ENCODE peak calls at places on chromosomes 11 and 22, in nine cellular contexts. One of them, this sample, is unnamed.

GRCh38 chr11:128039140-128040021 is 548.0 kb downstream of the ETS1 start:
- DNase-seq in AG04450: no peak
- DNase-seq in cardiac muscle cell: no peak
- DNase-seq in lower leg skin: peak; percentile 91
- DNase-seq in GM12865: peak; percentile 64
- DNase-seq in MCF 10A: peak; percentile 94
- DNase-seq in astrocyte of the spinal cord: peak; percentile 90
- DNase-seq in psoas muscle: peak; percentile 52
- DNase-seq in progenitor cell of endocrine pancreas: no peak
- DNase-seq in this sample: no peak

GRCh38 chr22:31289335-31289734 is 3.0 kb downstream of the PIK3IP1 start:
- DNase-seq in AG04450: no peak
- DNase-seq in cardiac muscle cell: no peak
- DNase-seq in lower leg skin: peak; percentile 84
- DNase-seq in GM12865: no peak
- DNase-seq in MCF 10A: no peak
- DNase-seq in astrocyte of the spinal cord: no peak
- DNase-seq in psoas muscle: no peak
- DNase-seq in progenitor cell of endocrine pancreas: no peak
- DNase-seq in this sample: no peak

GRCh38 chr11:126646701-126647209 is 291.3 kb downstream of the ST3GAL4 start:
- DNase-seq in AG04450: no peak
- DNase-seq in cardiac muscle cell: no peak
- DNase-seq in lower leg skin: no peak
- DNase-seq in GM12865: no peak
- DNase-seq in MCF 10A: peak; percentile 62
- DNase-seq in astrocyte of the spinal cord: peak; percentile 31
- DNase-seq in psoas muscle: no peak
- DNase-seq in progenitor cell of endocrine pancreas: no peak
- DNase-seq in this sample: no peak

GRCh38 chr11:49851971-49852389 is 100.2 kb upstream of the OR4C13 start:
- DNase-seq in AG04450: no peak
- DNase-seq in cardiac muscle cell: no peak
- DNase-seq in lower leg skin: no peak
- DNase-seq in GM12865: no peak
- DNase-seq in MCF 10A: no peak
- DNase-seq in astrocyte of the spinal cord: no peak
- DNase-seq in psoas muscle: no peak
- DNase-seq in progenitor cell of endocrine pancreas: no peak
- DNase-seq in this sample: no peak

GRCh38 chr22:37842015-37842793 is 1.9 kb downstream of the ANKRD54 start:
- DNase-seq in AG04450: no peak
- DNase-seq in cardiac muscle cell: no peak
- DNase-seq in lower leg skin: no peak
- DNase-seq in GM12865: no peak
- DNase-seq in MCF 10A: no peak
- DNase-seq in astrocyte of the spinal cord: no peak
- DNase-seq in psoas muscle: no peak
- DNase-seq in progenitor cell of endocrine pancreas: no peak
- DNase-seq in this sample: no peak

GRCh38 chr11:118438314-118438931 is 2.1 kb downstream of the KMT2A start:
- DNase-seq in AG04450: peak; percentile 57
- DNase-seq in cardiac muscle cell: peak; percentile 74
- DNase-seq in lower leg skin: peak; percentile 87
- DNase-seq in GM12865: peak; percentile 65
- DNase-seq in MCF 10A: peak; percentile 66
- DNase-seq in astrocyte of the spinal cord: peak; percentile 80
- DNase-seq in psoas muscle: peak; percentile 14
- DNase-seq in progenitor cell of endocrine pancreas: no peak
- DNase-seq in this sample: no peak

GRCh38 chr11:110299006-110299785 is 2.8 kb upstream of the RDX start:
- DNase-seq in AG04450: no peak
- DNase-seq in cardiac muscle cell: no peak
- DNase-seq in lower leg skin: no peak
- DNase-seq in GM12865: no peak
- DNase-seq in MCF 10A: no peak
- DNase-seq in astrocyte of the spinal cord: no peak
- DNase-seq in psoas muscle: no peak
- DNase-seq in progenitor cell of endocrine pancreas: no peak
- DNase-seq in this sample: no peak

GRCh38 chr22:47690166-47690565 is 927.7 kb downstream of the TBC1D22A start:
- DNase-seq in AG04450: no peak
- DNase-seq in cardiac muscle cell: no peak
- DNase-seq in lower leg skin: peak; percentile 49
- DNase-seq in GM12865: no peak
- DNase-seq in MCF 10A: no peak
- DNase-seq in astrocyte of the spinal cord: no peak
- DNase-seq in psoas muscle: no peak
- DNase-seq in progenitor cell of endocrine pancreas: no peak
- DNase-seq in this sample: peak; percentile 37

DNA sequence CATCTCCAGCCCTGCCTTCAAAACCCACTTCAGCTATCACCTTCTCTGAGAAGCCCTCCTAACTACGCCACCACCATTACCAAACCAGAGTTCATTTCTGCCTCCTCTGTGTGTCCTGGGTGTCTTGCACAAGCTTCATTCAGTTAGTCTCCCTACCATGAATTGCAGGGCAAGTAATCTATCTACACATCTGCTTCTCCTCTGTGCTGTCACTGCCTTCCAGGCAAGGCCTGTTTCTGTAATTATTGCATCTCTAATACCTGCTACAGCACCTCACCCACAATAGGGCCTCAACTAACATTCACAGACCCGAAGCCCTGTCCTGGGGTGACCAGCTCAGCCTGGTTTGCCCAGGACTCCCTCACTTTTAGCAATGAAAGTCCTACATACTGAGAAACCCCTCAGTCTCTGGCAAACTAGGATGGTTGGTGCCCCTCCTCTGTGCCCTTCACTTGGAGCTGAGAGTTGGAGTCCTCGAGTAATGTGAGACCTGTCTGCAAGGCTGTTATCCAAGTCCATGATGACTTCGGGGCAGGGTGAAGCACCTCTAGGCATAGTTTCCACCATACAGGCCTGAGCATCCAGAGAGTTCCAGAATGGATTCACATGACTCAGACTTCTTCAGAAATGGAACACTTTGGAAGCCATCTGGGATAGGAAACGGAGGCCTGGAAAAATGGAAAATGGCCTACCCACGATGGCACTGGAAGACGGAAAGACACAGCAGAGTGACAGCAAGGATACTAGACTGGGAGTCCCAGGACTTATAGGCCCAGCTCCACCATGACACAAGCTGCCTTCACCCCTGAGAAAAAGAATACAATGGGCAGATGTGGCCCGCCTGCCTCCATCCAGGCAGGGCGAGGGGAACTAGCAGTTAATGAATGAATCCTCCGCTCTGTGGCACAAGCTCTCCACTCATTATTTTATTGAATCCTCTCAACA is 269.3 kb downstream of the BUD13 start:
- DNase-seq in AG04450: no peak
- DNase-seq in cardiac muscle cell: no peak
- DNase-seq in lower leg skin: peak; percentile 40
- DNase-seq in GM12865: no peak
- DNase-seq in MCF 10A: no peak
- DNase-seq in astrocyte of the spinal cord: no peak
- DNase-seq in psoas muscle: no peak
- DNase-seq in progenitor cell of endocrine pancreas: no peak
- DNase-seq in this sample: peak; percentile 10
- TF ChIP-seq CTCF in AG04450: no peak
- TF ChIP-seq CTCF in cardiac muscle cell: no peak
- TF ChIP-seq CTCF in lower leg skin: no peak
- TF ChIP-seq CTCF in GM12865: no peak
- TF ChIP-seq CTCF in MCF 10A: no peak
- TF ChIP-seq CTCF in astrocyte of the spinal cord: no peak
- TF ChIP-seq CTCF in psoas muscle: no peak
- TF ChIP-seq CTCF in progenitor cell of endocrine pancreas: no peak
- TF ChIP-seq CTCF in this sample: no peak

GRCh38 chr11:65216830-65217229 is 35.1 kb downstream of the CAPN1 start:
- DNase-seq in AG04450: no peak
- DNase-seq in cardiac muscle cell: no peak
- DNase-seq in lower leg skin: no peak
- DNase-seq in GM12865: no peak
- DNase-seq in MCF 10A: no peak
- DNase-seq in astrocyte of the spinal cord: no peak
- DNase-seq in psoas muscle: no peak
- DNase-seq in progenitor cell of endocrine pancreas: no peak
- DNase-seq in this sample: peak; percentile 53

GRCh38 chr11:65218446-65218845 is 36.7 kb downstream of the CAPN1 start:
- DNase-seq in AG04450: no peak
- DNase-seq in cardiac muscle cell: no peak
- DNase-seq in lower leg skin: peak; percentile 67
- DNase-seq in GM12865: no peak
- DNase-seq in MCF 10A: no peak
- DNase-seq in astrocyte of the spinal cord: no peak
- DNase-seq in psoas muscle: no peak
- DNase-seq in progenitor cell of endocrine pancreas: no peak
- DNase-seq in this sample: no peak

GRCh38 chr11:65215441-65216076 is 33.8 kb downstream of the CAPN1 start:
- DNase-seq in AG04450: no peak
- DNase-seq in cardiac muscle cell: no peak
- DNase-seq in lower leg skin: peak; percentile 59
- DNase-seq in GM12865: no peak
- DNase-seq in MCF 10A: no peak
- DNase-seq in astrocyte of the spinal cord: no peak
- DNase-seq in psoas muscle: no peak
- DNase-seq in progenitor cell of endocrine pancreas: no peak
- DNase-seq in this sample: peak; percentile 62

GRCh38 chr11:65219930-65220213 is 38.1 kb downstream of the CAPN1 start:
- DNase-seq in AG04450: no peak
- DNase-seq in cardiac muscle cell: no peak
- DNase-seq in lower leg skin: no peak
- DNase-seq in GM12865: no peak
- DNase-seq in MCF 10A: no peak
- DNase-seq in astrocyte of the spinal cord: no peak
- DNase-seq in psoas muscle: no peak
- DNase-seq in progenitor cell of endocrine pancreas: no peak
- DNase-seq in this sample: no peak

GRCh38 chr11:65217441-65218423 is 36.0 kb downstream of the CAPN1 start:
- DNase-seq in AG04450: no peak
- DNase-seq in cardiac muscle cell: no peak
- DNase-seq in lower leg skin: peak; percentile 76
- DNase-seq in GM12865: no peak
- DNase-seq in MCF 10A: no peak
- DNase-seq in astrocyte of the spinal cord: no peak
- DNase-seq in psoas muscle: no peak
- DNase-seq in progenitor cell of endocrine pancreas: no peak
- DNase-seq in this sample: no peak
- TF ChIP-seq CTCF in AG04450: no peak
- TF ChIP-seq CTCF in cardiac muscle cell: no peak
- TF ChIP-seq CTCF in lower leg skin: no peak
- TF ChIP-seq CTCF in GM12865: no peak
- TF ChIP-seq CTCF in MCF 10A: no peak
- TF ChIP-seq CTCF in astrocyte of the spinal cord: no peak
- TF ChIP-seq CTCF in psoas muscle: no peak
- TF ChIP-seq CTCF in progenitor cell of endocrine pancreas: no peak
- TF ChIP-seq CTCF in this sample: no peak

GRCh38 chr11:535519-536454 is at the start of gene HRAS:
- DNase-seq in AG04450: peak; percentile 78
- DNase-seq in cardiac muscle cell: peak; percentile 96
- DNase-seq in lower leg skin: peak; percentile 99
- DNase-seq in GM12865: peak; percentile 98
- DNase-seq in MCF 10A: peak; percentile 92
- DNase-seq in astrocyte of the spinal cord: peak; percentile 95
- DNase-seq in psoas muscle: peak; percentile 94
- DNase-seq in progenitor cell of endocrine pancreas: peak; percentile 91
- DNase-seq in this sample: peak; percentile 98

GRCh38 chr11:533586-534196 is 1.7 kb downstream of the HRAS start:
- DNase-seq in AG04450: no peak
- DNase-seq in cardiac muscle cell: no peak
- DNase-seq in lower leg skin: peak; percentile 85
- DNase-seq in GM12865: no peak
- DNase-seq in MCF 10A: no peak
- DNase-seq in astrocyte of the spinal cord: no peak
- DNase-seq in psoas muscle: no peak
- DNase-seq in progenitor cell of endocrine pancreas: no peak
- DNase-seq in this sample: no peak

GRCh38 chr11:534197-534591 is 1.2 kb downstream of the HRAS start:
- DNase-seq in AG04450: no peak
- DNase-seq in cardiac muscle cell: no peak
- DNase-seq in lower leg skin: peak; percentile 83
- DNase-seq in GM12865: no peak
- DNase-seq in MCF 10A: no peak
- DNase-seq in astrocyte of the spinal cord: no peak
- DNase-seq in psoas muscle: no peak
- DNase-seq in progenitor cell of endocrine pancreas: no peak
- DNase-seq in this sample: peak; percentile 67

GRCh38 chr11:533049-533585 is 2.3 kb downstream of the HRAS start:
- DNase-seq in AG04450: no peak
- DNase-seq in cardiac muscle cell: no peak
- DNase-seq in lower leg skin: no peak
- DNase-seq in GM12865: no peak
- DNase-seq in MCF 10A: no peak
- DNase-seq in astrocyte of the spinal cord: no peak
- DNase-seq in psoas muscle: no peak
- DNase-seq in progenitor cell of endocrine pancreas: no peak
- DNase-seq in this sample: peak; percentile 73

DNA sequence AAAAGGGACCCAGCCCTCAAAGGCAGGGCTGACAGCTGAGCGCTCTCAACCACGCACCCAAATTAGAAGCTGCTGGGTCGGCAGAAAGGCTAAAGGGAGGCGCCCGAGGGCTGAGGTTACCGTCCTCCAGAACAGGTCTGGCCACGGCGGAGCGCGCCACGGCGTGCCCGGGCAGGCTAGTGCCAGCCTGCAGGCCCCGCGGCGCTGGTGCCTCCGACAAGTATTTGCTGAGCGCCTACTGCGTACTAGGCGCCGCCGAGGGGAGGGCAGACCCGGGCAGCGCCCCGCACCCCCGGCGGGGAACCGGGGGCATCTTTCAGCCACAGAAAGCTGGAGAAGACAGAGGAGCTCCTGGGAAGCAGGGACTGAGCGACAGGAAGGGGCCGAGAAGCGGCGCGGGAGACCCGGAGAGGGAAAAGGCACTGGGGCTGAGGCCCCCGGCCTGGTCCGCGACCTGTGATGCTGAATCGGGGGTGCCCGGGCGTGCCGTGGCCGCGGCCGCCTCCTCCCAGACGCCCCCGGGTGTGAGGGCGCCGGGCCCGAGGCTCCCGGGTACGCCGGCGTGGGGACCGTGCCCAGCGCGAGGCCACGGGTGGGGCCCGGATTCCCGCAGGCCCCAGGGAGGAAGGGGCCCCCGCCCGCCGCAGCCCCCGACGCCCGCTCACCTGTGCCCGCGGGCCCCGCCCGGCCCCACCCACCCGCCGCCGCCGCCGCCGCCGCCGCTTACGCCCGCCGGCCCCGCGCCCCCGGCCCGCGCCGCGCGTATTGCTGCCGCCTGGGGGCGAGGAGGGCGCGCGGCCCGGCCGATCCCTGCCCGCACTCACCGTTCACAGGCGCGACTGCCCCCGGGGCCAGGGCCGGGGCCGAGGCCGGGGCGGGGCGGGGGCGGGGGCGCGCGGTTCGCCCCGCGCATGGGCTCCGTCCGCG is 521 bp downstream of the HRAS start:
- DNase-seq in AG04450: no peak
- DNase-seq in cardiac muscle cell: peak; percentile 25
- DNase-seq in lower leg skin: peak; percentile 95
- DNase-seq in GM12865: peak; percentile 60
- DNase-seq in MCF 10A: peak; percentile 85
- DNase-seq in astrocyte of the spinal cord: no peak
- DNase-seq in psoas muscle: no peak
- DNase-seq in progenitor cell of endocrine pancreas: no peak
- DNase-seq in this sample: peak; percentile 76
- TF ChIP-seq CTCF in AG04450: no peak
- TF ChIP-seq CTCF in cardiac muscle cell: no peak
- TF ChIP-seq CTCF in lower leg skin: no peak
- TF ChIP-seq CTCF in GM12865: no peak
- TF ChIP-seq CTCF in MCF 10A: no peak
- TF ChIP-seq CTCF in astrocyte of the spinal cord: no peak
- TF ChIP-seq CTCF in psoas muscle: no peak
- TF ChIP-seq CTCF in progenitor cell of endocrine pancreas: no peak
- TF ChIP-seq CTCF in this sample: no peak

GRCh38 chr11:119712459-119713360 is 16.3 kb downstream of the NECTIN1 start:
- DNase-seq in AG04450: no peak
- DNase-seq in cardiac muscle cell: peak; percentile 38
- DNase-seq in lower leg skin: no peak
- DNase-seq in GM12865: no peak
- DNase-seq in MCF 10A: no peak
- DNase-seq in astrocyte of the spinal cord: no peak
- DNase-seq in psoas muscle: no peak
- DNase-seq in progenitor cell of endocrine pancreas: no peak
- DNase-seq in this sample: no peak
- TF ChIP-seq CTCF in AG04450: no peak
- TF ChIP-seq CTCF in cardiac muscle cell: no peak
- TF ChIP-seq CTCF in lower leg skin: no peak
- TF ChIP-seq CTCF in GM12865: no peak
- TF ChIP-seq CTCF in MCF 10A: no peak
- TF ChIP-seq CTCF in astrocyte of the spinal cord: no peak
- TF ChIP-seq CTCF in psoas muscle: no peak
- TF ChIP-seq CTCF in progenitor cell of endocrine pancreas: no peak
- TF ChIP-seq CTCF in this sample: no peak